ENCODE peak calls at places on chromosome 6, in nine cellular contexts. One of them, this sample, is unnamed.

GRCh38 chr6:16345449-16346330 is 107.3 kb downstream of the GMPR start:
- DNase-seq in small intestine: no peak
- DNase-seq in activated CD4-positive, alpha-beta memory T cell treated with anti-CD3 and anti-CD28 coated beads for 36 hours: no peak
- DNase-seq in mucosa of descending colon: no peak
- DNase-seq in pons: no peak
- DNase-seq in stimulated activated CD4-positive, alpha-beta T cell treated with anti-CD3 and anti-CD28 coated beads, TNF-alpha, amount 100 ng/mL, for 4 hours: no peak
- DNase-seq in HepG2: peak; percentile 71
- DNase-seq in non-pigmented ciliary epithelial cell: no peak
- DNase-seq in cardiac fibroblast: peak; percentile 66
- DNase-seq in this sample: no peak

GRCh38 chr6:79672631-79673065 is 41.5 kb downstream of the SH3BGRL2 start:
- DNase-seq in small intestine: peak; percentile 82
- DNase-seq in activated CD4-positive, alpha-beta memory T cell treated with anti-CD3 and anti-CD28 coated beads for 36 hours: no peak
- DNase-seq in mucosa of descending colon: no peak
- DNase-seq in pons: no peak
- DNase-seq in stimulated activated CD4-positive, alpha-beta T cell treated with anti-CD3 and anti-CD28 coated beads, TNF-alpha, amount 100 ng/mL, for 4 hours: no peak
- DNase-seq in HepG2: peak; percentile 76
- DNase-seq in non-pigmented ciliary epithelial cell: no peak
- DNase-seq in cardiac fibroblast: peak; percentile 49
- DNase-seq in this sample: no peak

GRCh38 chr6:152099816-152100618 is 292.5 kb downstream of the ESR1 start:
- DNase-seq in small intestine: no peak
- DNase-seq in activated CD4-positive, alpha-beta memory T cell treated with anti-CD3 and anti-CD28 coated beads for 36 hours: no peak
- DNase-seq in mucosa of descending colon: no peak
- DNase-seq in pons: no peak
- DNase-seq in stimulated activated CD4-positive, alpha-beta T cell treated with anti-CD3 and anti-CD28 coated beads, TNF-alpha, amount 100 ng/mL, for 4 hours: no peak
- DNase-seq in HepG2: no peak
- DNase-seq in non-pigmented ciliary epithelial cell: no peak
- DNase-seq in cardiac fibroblast: peak; percentile 65
- DNase-seq in this sample: peak; percentile 10

GRCh38 chr6:26500102-26500501 is at the start of gene BTN1A1:
- DNase-seq in small intestine: no peak
- DNase-seq in activated CD4-positive, alpha-beta memory T cell treated with anti-CD3 and anti-CD28 coated beads for 36 hours: no peak
- DNase-seq in mucosa of descending colon: no peak
- DNase-seq in pons: no peak
- DNase-seq in stimulated activated CD4-positive, alpha-beta T cell treated with anti-CD3 and anti-CD28 coated beads, TNF-alpha, amount 100 ng/mL, for 4 hours: no peak
- DNase-seq in HepG2: no peak
- DNase-seq in non-pigmented ciliary epithelial cell: no peak
- DNase-seq in cardiac fibroblast: no peak
- DNase-seq in this sample: no peak

GRCh38 chr6:16769131-16769985 is 8.1 kb upstream of the ATXN1 start:
- DNase-seq in small intestine: peak; percentile 77
- DNase-seq in activated CD4-positive, alpha-beta memory T cell treated with anti-CD3 and anti-CD28 coated beads for 36 hours: peak; percentile 77
- DNase-seq in mucosa of descending colon: peak; percentile 53
- DNase-seq in pons: no peak
- DNase-seq in stimulated activated CD4-positive, alpha-beta T cell treated with anti-CD3 and anti-CD28 coated beads, TNF-alpha, amount 100 ng/mL, for 4 hours: peak; percentile 60
- DNase-seq in HepG2: peak; percentile 39
- DNase-seq in non-pigmented ciliary epithelial cell: peak; percentile 82
- DNase-seq in cardiac fibroblast: peak; percentile 86
- DNase-seq in this sample: peak; percentile 38

GRCh38 chr6:158655569-158656450 is 6.0 kb downstream of the SYTL3 start:
- DNase-seq in small intestine: no peak
- DNase-seq in activated CD4-positive, alpha-beta memory T cell treated with anti-CD3 and anti-CD28 coated beads for 36 hours: peak; percentile 10
- DNase-seq in mucosa of descending colon: no peak
- DNase-seq in pons: no peak
- DNase-seq in stimulated activated CD4-positive, alpha-beta T cell treated with anti-CD3 and anti-CD28 coated beads, TNF-alpha, amount 100 ng/mL, for 4 hours: no peak
- DNase-seq in HepG2: no peak
- DNase-seq in non-pigmented ciliary epithelial cell: no peak
- DNase-seq in cardiac fibroblast: no peak
- DNase-seq in this sample: no peak

GRCh38 chr6:162181741-162182401 is 545.7 kb downstream of the PRKN start:
- DNase-seq in small intestine: peak; percentile 6
- DNase-seq in activated CD4-positive, alpha-beta memory T cell treated with anti-CD3 and anti-CD28 coated beads for 36 hours: no peak
- DNase-seq in mucosa of descending colon: no peak
- DNase-seq in pons: no peak
- DNase-seq in stimulated activated CD4-positive, alpha-beta T cell treated with anti-CD3 and anti-CD28 coated beads, TNF-alpha, amount 100 ng/mL, for 4 hours: no peak
- DNase-seq in HepG2: no peak
- DNase-seq in non-pigmented ciliary epithelial cell: peak; percentile 23
- DNase-seq in cardiac fibroblast: peak; percentile 3
- DNase-seq in this sample: no peak

GRCh38 chr6:82980086-82980485 is 85.6 kb downstream of the UBE3D start:
- DNase-seq in small intestine: no peak
- DNase-seq in activated CD4-positive, alpha-beta memory T cell treated with anti-CD3 and anti-CD28 coated beads for 36 hours: no peak
- DNase-seq in mucosa of descending colon: no peak
- DNase-seq in pons: no peak
- DNase-seq in stimulated activated CD4-positive, alpha-beta T cell treated with anti-CD3 and anti-CD28 coated beads, TNF-alpha, amount 100 ng/mL, for 4 hours: no peak
- DNase-seq in HepG2: no peak
- DNase-seq in non-pigmented ciliary epithelial cell: peak; percentile 56
- DNase-seq in cardiac fibroblast: peak; percentile 72
- DNase-seq in this sample: no peak

GRCh38 chr6:27851440-27851839 is 60.8 kb downstream of the OR2B2 start:
- DNase-seq in small intestine: no peak
- DNase-seq in activated CD4-positive, alpha-beta memory T cell treated with anti-CD3 and anti-CD28 coated beads for 36 hours: no peak
- DNase-seq in mucosa of descending colon: no peak
- DNase-seq in pons: no peak
- DNase-seq in stimulated activated CD4-positive, alpha-beta T cell treated with anti-CD3 and anti-CD28 coated beads, TNF-alpha, amount 100 ng/mL, for 4 hours: no peak
- DNase-seq in HepG2: no peak
- DNase-seq in non-pigmented ciliary epithelial cell: no peak
- DNase-seq in cardiac fibroblast: no peak
- DNase-seq in this sample: no peak

GRCh38 chr6:129390900-129391299 is 319.1 kb downstream of the ARHGAP18 start:
- DNase-seq in small intestine: no peak
- DNase-seq in activated CD4-positive, alpha-beta memory T cell treated with anti-CD3 and anti-CD28 coated beads for 36 hours: no peak
- DNase-seq in mucosa of descending colon: no peak
- DNase-seq in pons: no peak
- DNase-seq in stimulated activated CD4-positive, alpha-beta T cell treated with anti-CD3 and anti-CD28 coated beads, TNF-alpha, amount 100 ng/mL, for 4 hours: no peak
- DNase-seq in HepG2: no peak
- DNase-seq in non-pigmented ciliary epithelial cell: no peak
- DNase-seq in cardiac fibroblast: no peak
- DNase-seq in this sample: no peak

GRCh38 chr6:111030008-111031006 is 48.5 kb downstream of the RPF2 start:
- DNase-seq in small intestine: peak; percentile 16
- DNase-seq in activated CD4-positive, alpha-beta memory T cell treated with anti-CD3 and anti-CD28 coated beads for 36 hours: no peak
- DNase-seq in mucosa of descending colon: peak; percentile 9
- DNase-seq in pons: no peak
- DNase-seq in stimulated activated CD4-positive, alpha-beta T cell treated with anti-CD3 and anti-CD28 coated beads, TNF-alpha, amount 100 ng/mL, for 4 hours: no peak
- DNase-seq in HepG2: no peak
- DNase-seq in non-pigmented ciliary epithelial cell: no peak
- DNase-seq in cardiac fibroblast: peak; percentile 37
- DNase-seq in this sample: peak; percentile 10

GRCh38 chr6:3494391-3495100 is 37.7 kb upstream of the SLC22A23 start:
- DNase-seq in small intestine: no peak
- DNase-seq in activated CD4-positive, alpha-beta memory T cell treated with anti-CD3 and anti-CD28 coated beads for 36 hours: no peak
- DNase-seq in mucosa of descending colon: no peak
- DNase-seq in pons: no peak
- DNase-seq in stimulated activated CD4-positive, alpha-beta T cell treated with anti-CD3 and anti-CD28 coated beads, TNF-alpha, amount 100 ng/mL, for 4 hours: no peak
- DNase-seq in HepG2: no peak
- DNase-seq in non-pigmented ciliary epithelial cell: no peak
- DNase-seq in cardiac fibroblast: no peak
- DNase-seq in this sample: no peak

GRCh38 chr6:15546591-15546990 is 116.2 kb downstream of the DTNBP1 start:
- DNase-seq in small intestine: no peak
- DNase-seq in activated CD4-positive, alpha-beta memory T cell treated with anti-CD3 and anti-CD28 coated beads for 36 hours: no peak
- DNase-seq in mucosa of descending colon: no peak
- DNase-seq in pons: no peak
- DNase-seq in stimulated activated CD4-positive, alpha-beta T cell treated with anti-CD3 and anti-CD28 coated beads, TNF-alpha, amount 100 ng/mL, for 4 hours: no peak
- DNase-seq in HepG2: no peak
- DNase-seq in non-pigmented ciliary epithelial cell: no peak
- DNase-seq in cardiac fibroblast: no peak
- DNase-seq in this sample: no peak

GRCh38 chr6:16547586-16547985 is 213.7 kb downstream of the ATXN1 start:
- DNase-seq in small intestine: no peak
- DNase-seq in activated CD4-positive, alpha-beta memory T cell treated with anti-CD3 and anti-CD28 coated beads for 36 hours: no peak
- DNase-seq in mucosa of descending colon: no peak
- DNase-seq in pons: no peak
- DNase-seq in stimulated activated CD4-positive, alpha-beta T cell treated with anti-CD3 and anti-CD28 coated beads, TNF-alpha, amount 100 ng/mL, for 4 hours: no peak
- DNase-seq in HepG2: no peak
- DNase-seq in non-pigmented ciliary epithelial cell: no peak
- DNase-seq in cardiac fibroblast: no peak
- DNase-seq in this sample: no peak

GRCh38 chr6:827431-827830 is 134.5 kb upstream of the EXOC2 start:
- DNase-seq in small intestine: peak; percentile 59
- DNase-seq in activated CD4-positive, alpha-beta memory T cell treated with anti-CD3 and anti-CD28 coated beads for 36 hours: no peak
- DNase-seq in mucosa of descending colon: no peak
- DNase-seq in pons: no peak
- DNase-seq in stimulated activated CD4-positive, alpha-beta T cell treated with anti-CD3 and anti-CD28 coated beads, TNF-alpha, amount 100 ng/mL, for 4 hours: no peak
- DNase-seq in HepG2: no peak
- DNase-seq in non-pigmented ciliary epithelial cell: no peak
- DNase-seq in cardiac fibroblast: no peak
- DNase-seq in this sample: no peak

GRCh38 chr6:34679552-34680255 is 16.9 kb downstream of the ILRUN start:
- DNase-seq in small intestine: no peak
- DNase-seq in activated CD4-positive, alpha-beta memory T cell treated with anti-CD3 and anti-CD28 coated beads for 36 hours: no peak
- DNase-seq in mucosa of descending colon: no peak
- DNase-seq in pons: no peak
- DNase-seq in stimulated activated CD4-positive, alpha-beta T cell treated with anti-CD3 and anti-CD28 coated beads, TNF-alpha, amount 100 ng/mL, for 4 hours: no peak
- DNase-seq in HepG2: no peak
- DNase-seq in non-pigmented ciliary epithelial cell: no peak
- DNase-seq in cardiac fibroblast: no peak
- DNase-seq in this sample: no peak